ENCODE peak calls at places on chromosomes 7 and 10, in nine cellular contexts. W, Z, C, E, Q, P, D, I and X are unnamed samples.

GRCh38 chr10:44154956-44155355 is 229.9 kb downstream of the CXCL12 start:
- DNase-seq in C (no peak), I (no peak), Z (peak), W (no peak), Q (no peak), E (no peak), P (no peak), D (no peak), X (no peak)

GRCh38 chr7:98214811-98215321 is 3.6 kb downstream of the BHLHA15 start:
- DNase-seq in E (no peak), P (no peak), W (no peak), Q (no peak), Z (no peak), D (no peak), C (peak), I (no peak), X (no peak)

GRCh38 chr10:100993986-100994708 is 5.5 kb upstream of the LZTS2 start:
- DNase-seq in C (peak), Z (no peak), I (no peak), D (peak), W (peak), E (no peak), Q (no peak), P (no peak), X (no peak)

GRCh38 chr7:120725376-120726039 is 132.4 kb downstream of the TSPAN12 start:
- DNase-seq in Q (no peak), W (peak), P (peak), E (peak), D (peak), C (peak), Z (peak), I (no peak), X (peak)

GRCh38 chr7:154438571-154438970 is 386.4 kb downstream of the DPP6 start:
- DNase-seq in D (no peak), E (no peak), Q (no peak), Z (no peak), I (no peak), P (no peak), C (no peak), W (no peak), X (no peak)

GRCh38 chr10:74823791-74824183 is 2.6 kb upstream of the KAT6B start:
- DNase-seq in E (no peak), Q (no peak), P (no peak), I (peak), C (no peak), D (no peak), Z (no peak), W (no peak), X (no peak)

GRCh38 chr7:30931161-30931926 is 19.7 kb downstream of the AQP1 start:
- DNase-seq in Z (no peak), Q (no peak), W (no peak), E (no peak), D (peak), I (no peak), C (peak), P (peak), X (peak)

GRCh38 chr7:138785587-138786437 is 12.0 kb upstream of the TMEM213 start:
- DNase-seq in D (peak), Z (no peak), I (no peak), E (no peak), W (no peak), P (peak), C (no peak), Q (no peak), X (no peak)

GRCh38 chr7:124652237-124652636 is 113.4 kb downstream of the GPR37 start:
- DNase-seq in I (no peak), W (no peak), P (peak), C (no peak), Q (no peak), E (no peak), Z (no peak), D (no peak), X (no peak)

GRCh38 chr10:71251319-71251718 is 38.9 kb downstream of the UNC5B start:
- DNase-seq in I (no peak), W (no peak), C (no peak), D (no peak), P (no peak), E (no peak), Q (no peak), Z (no peak), X (no peak)

GRCh38 chr7:110922906-110923305 is 168.0 kb upstream of the LRRN3 start:
- DNase-seq in Q (no peak), E (no peak), W (no peak), D (peak), C (no peak), I (no peak), Z (no peak), P (peak), X (peak)

GRCh38 chr7:51366930-51367613 is 50.5 kb upstream of the COBL start:
- DNase-seq in I (peak), W (peak), Z (peak), D (peak), C (peak), Q (peak), P (peak), E (peak), X (peak)

GRCh38 chr10:15877836-15878576 is 17.7 kb upstream of the MINDY3 start:
- DNase-seq in D (no peak), Z (no peak), Q (no peak), P (no peak), E (no peak), C (no peak), W (peak), I (no peak), X (no peak)

GRCh38 chr7:79050592-79050991 is 402.9 kb downstream of the MAGI2 start:
- DNase-seq in I (no peak), W (no peak), C (peak), Q (no peak), D (peak), P (peak), Z (peak), E (no peak), X (peak)

GRCh38 chr10:30748152-30748845 is 118.7 kb upstream of the LYZL2 start:
- DNase-seq in D (no peak), C (no peak), P (no peak), W (no peak), Q (no peak), E (no peak), Z (no peak), I (no peak), X (no peak)

GRCh38 chr10:43226441-43226840 is 40.4 kb downstream of the RASGEF1A start:
- DNase-seq in E (no peak), Z (no peak), D (no peak), Q (no peak), I (no peak), W (no peak), C (no peak), P (no peak), X (no peak)

GRCh38 chr10:124416733-124417132 is 2.0 kb downstream of the OAT start:
- DNase-seq in Q (no peak), Z (peak), C (no peak), I (peak), P (peak), E (no peak), W (no peak), D (peak), X (peak)

GRCh38 chr10:49534670-49535381 is 4.1 kb downstream of the ERCC6 start:
- DNase-seq in W (no peak), Z (peak), P (peak), D (peak), I (no peak), Q (no peak), C (no peak), E (peak), X (peak)

GRCh38 chr7:1794888-1795542 is 124.9 kb downstream of the ELFN1 start:
- DNase-seq in Q (no peak), I (no peak), Z (no peak), E (no peak), D (no peak), P (peak), C (no peak), W (no peak), X (no peak)

GRCh38 chr7:71636329-71636728 is 504.4 kb downstream of the GALNT17 start:
- DNase-seq in P (peak), Z (no peak), E (no peak), W (no peak), C (peak), D (peak), Q (no peak), I (no peak), X (no peak)

GRCh38 chr10:93413252-93413689 is 68.9 kb downstream of the MYOF start:
- DNase-seq in Q (no peak), E (no peak), I (no peak), Z (no peak), C (no peak), W (no peak), D (peak), P (no peak), X (no peak)

GRCh38 chr7:23680417-23681405 is 712 bp downstream of the FAM221A start:
- DNase-seq in Q (peak), D (peak), E (peak), C (peak), W (peak), I (peak), Z (no peak), P (peak), X (no peak)

GRCh38 chr7:41711283-41712064 is 8.6 kb upstream of the INHBA start:
- DNase-seq in I (no peak), E (no peak), D (peak), Q (no peak), Z (no peak), W (peak), P (peak), C (peak), X (no peak)

GRCh38 chr7:73671317-73671651 is 3.7 kb downstream of the VPS37D start:
- DNase-seq in Z (no peak), P (no peak), W (no peak), I (no peak), Q (no peak), C (no peak), E (no peak), D (no peak), X (no peak)

GRCh38 chr7:73669858-73670385 is 2.3 kb downstream of the VPS37D start:
- DNase-seq in C (no peak), Z (no peak), P (no peak), D (no peak), W (no peak), E (no peak), I (no peak), Q (no peak), X (no peak)

GRCh38 chr7:73668103-73668937 is 689 bp downstream of the VPS37D start:
- DNase-seq in C (peak), W (peak), Q (no peak), P (peak), E (no peak), I (no peak), Z (no peak), D (peak), X (no peak)

GRCh38 chr7:73667344-73668102 is at the start of gene VPS37D:
- DNase-seq in E (peak), W (peak), Q (peak), Z (peak), C (peak), P (peak), D (peak), I (peak), X (peak)

GRCh38 chr7:73669316-73669715 is 1.7 kb downstream of the VPS37D start:
- DNase-seq in Q (no peak), P (no peak), C (no peak), I (no peak), E (no peak), D (no peak), Z (no peak), W (peak), X (no peak)
- H3K4me3 ChIP-seq in Q (peak), P (no peak), C (no peak), I (no peak), E (no peak), D (no peak), Z (no peak), W (peak), X (peak)

GRCh38 chr7:101733713-101734475 is 83.5 kb upstream of the CUX1 start:
- DNase-seq in Q (peak), Z (no peak), I (no peak), W (peak), D (peak), E (peak), P (peak), C (peak), X (no peak)
- H3K4me3 ChIP-seq in Q (peak), Z (peak), I (peak), W (peak), D (peak), E (peak), P (peak), C (no peak), X (peak)

DNA sequence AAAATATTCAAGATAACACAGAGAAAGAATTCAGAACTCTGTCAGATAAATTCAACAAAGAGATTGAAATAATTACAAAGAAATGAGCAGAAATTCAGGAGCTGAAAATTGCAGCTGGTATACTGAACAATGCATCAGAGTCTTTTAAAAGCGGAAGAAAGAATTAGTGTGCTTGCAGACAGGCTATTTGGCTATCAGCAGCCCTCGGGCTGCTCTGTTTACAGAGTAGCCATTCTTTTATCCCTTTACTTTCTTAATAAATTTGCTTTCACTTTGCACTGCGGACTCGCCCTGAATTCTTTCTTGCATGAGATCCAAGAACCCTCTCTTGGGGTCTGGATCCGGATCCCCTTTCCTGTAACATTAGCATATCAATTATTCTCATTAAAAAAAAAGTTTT is 1040.0 kb downstream of the SORCS3 start:
- DNase-seq in E (no peak), C (no peak), Q (no peak), W (no peak), P (peak), I (no peak), D (no peak), Z (no peak), X (no peak)
- H3K4me3 ChIP-seq in E (no peak), C (no peak), Q (no peak), W (no peak), P (no peak), I (no peak), D (no peak), Z (no peak), X (no peak)

DNA sequence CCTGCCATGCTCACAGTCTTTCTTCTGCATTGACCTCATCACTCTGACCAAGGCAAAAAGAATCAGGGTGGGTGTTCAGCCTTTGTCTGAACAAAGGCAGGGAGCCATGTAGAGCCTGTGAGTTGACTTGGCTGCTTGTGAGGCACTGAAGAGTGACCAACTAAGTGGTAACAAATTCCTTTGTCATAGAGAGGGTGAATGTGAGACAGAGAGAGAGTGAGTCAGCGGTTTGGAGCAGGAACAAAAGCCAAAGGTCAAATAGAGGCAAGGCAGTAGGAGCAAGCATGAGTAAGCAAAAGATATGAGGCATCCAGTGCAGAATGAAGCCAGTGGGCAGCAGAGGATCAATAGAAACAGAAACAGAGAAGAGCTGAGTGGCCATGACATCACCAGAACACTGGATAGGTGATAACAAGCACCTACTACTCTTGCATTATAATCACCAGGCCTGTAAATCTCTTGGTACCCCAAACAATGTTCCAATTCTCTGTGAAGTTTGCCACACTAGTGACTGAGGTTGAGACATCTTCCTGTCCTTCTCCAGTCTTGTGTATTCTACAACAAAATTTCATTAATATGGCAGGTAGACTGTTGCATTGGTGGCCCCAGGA is 116.2 kb upstream of the LAMB4 start:
- DNase-seq in Z (peak), W (peak), E (peak), P (peak), Q (no peak), D (peak), I (no peak), C (peak), X (peak)
- H3K4me3 ChIP-seq in Z (no peak), W (no peak), E (no peak), P (no peak), Q (no peak), D (peak), I (no peak), C (no peak), X (no peak)